ENCODE peak calls at places on chromosomes 12 and 14, in six cellular contexts. One of them, this sample, is unnamed.

GRCh38 chr14:94110552-94111181 is at the start of gene IFI27:
- DNase-seq in IMR-90: peak
- DNase-seq in H1: no peak
- DNase-seq in H9: peak
- DNase-seq in mesenchymal stem cell: no peak
- DNase-seq in mesendoderm: no peak
- DNase-seq in this sample: no peak

GRCh38 chr14:62710811-62711210 is 334.4 kb downstream of the KCNH5 start:
- DNase-seq in IMR-90: no peak
- DNase-seq in H1: no peak
- DNase-seq in H9: no peak
- DNase-seq in mesenchymal stem cell: no peak
- DNase-seq in mesendoderm: no peak
- DNase-seq in this sample: no peak

GRCh38 chr12:11227373-11227772 is 40.6 kb upstream of the TAS2R42 start:
- DNase-seq in IMR-90: no peak
- DNase-seq in H1: no peak
- DNase-seq in H9: no peak
- DNase-seq in mesenchymal stem cell: no peak
- DNase-seq in mesendoderm: no peak
- DNase-seq in this sample: no peak

GRCh38 chr14:91872011-91872476 is 4.7 kb upstream of the TC2N start:
- DNase-seq in IMR-90: no peak
- DNase-seq in H1: no peak
- DNase-seq in H9: no peak
- DNase-seq in mesenchymal stem cell: peak
- DNase-seq in mesendoderm: no peak
- DNase-seq in this sample: no peak

GRCh38 chr12:9779209-9779608 is 18.5 kb upstream of the CD69 start:
- DNase-seq in IMR-90: no peak
- DNase-seq in H1: no peak
- DNase-seq in H9: no peak
- DNase-seq in mesenchymal stem cell: no peak
- DNase-seq in mesendoderm: no peak
- DNase-seq in this sample: no peak

GRCh38 chr12:50842637-50843493 is at the start of gene TMPRSS12:
- DNase-seq in IMR-90: no peak
- DNase-seq in H1: peak
- DNase-seq in H9: peak
- DNase-seq in mesenchymal stem cell: no peak
- DNase-seq in mesendoderm: peak
- DNase-seq in this sample: no peak

GRCh38 chr12:114400925-114401324 is 5.0 kb downstream of the TBX5 start:
- DNase-seq in IMR-90: peak
- DNase-seq in H1: no peak
- DNase-seq in H9: no peak
- DNase-seq in mesenchymal stem cell: no peak
- DNase-seq in mesendoderm: peak
- DNase-seq in this sample: peak

GRCh38 chr12:113852273-113852672 is 113.9 kb downstream of the RBM19 start:
- DNase-seq in IMR-90: no peak
- DNase-seq in H1: no peak
- DNase-seq in H9: no peak
- DNase-seq in mesenchymal stem cell: no peak
- DNase-seq in mesendoderm: no peak
- DNase-seq in this sample: no peak

GRCh38 chr12:5525783-5526367 is 94.0 kb downstream of the NTF3 start:
- DNase-seq in IMR-90: no peak
- DNase-seq in H1: peak
- DNase-seq in H9: no peak
- DNase-seq in mesenchymal stem cell: no peak
- DNase-seq in mesendoderm: no peak
- DNase-seq in this sample: no peak

GRCh38 chr14:23695220-23695999 is 59.2 kb downstream of the DHRS2 start:
- DNase-seq in IMR-90: no peak
- DNase-seq in H1: peak
- DNase-seq in H9: peak
- DNase-seq in mesenchymal stem cell: no peak
- DNase-seq in mesendoderm: peak
- DNase-seq in this sample: peak

GRCh38 chr14:23512156-23512555 is 39.4 kb downstream of the ZFHX2 start:
- DNase-seq in IMR-90: no peak
- DNase-seq in H1: no peak
- DNase-seq in H9: no peak
- DNase-seq in mesenchymal stem cell: no peak
- DNase-seq in mesendoderm: no peak
- DNase-seq in this sample: no peak

GRCh38 chr12:95974358-95974757 is 21.8 kb downstream of the HAL start:
- DNase-seq in IMR-90: no peak
- DNase-seq in H1: no peak
- DNase-seq in H9: no peak
- DNase-seq in mesenchymal stem cell: no peak
- DNase-seq in mesendoderm: no peak
- DNase-seq in this sample: no peak

DNA sequence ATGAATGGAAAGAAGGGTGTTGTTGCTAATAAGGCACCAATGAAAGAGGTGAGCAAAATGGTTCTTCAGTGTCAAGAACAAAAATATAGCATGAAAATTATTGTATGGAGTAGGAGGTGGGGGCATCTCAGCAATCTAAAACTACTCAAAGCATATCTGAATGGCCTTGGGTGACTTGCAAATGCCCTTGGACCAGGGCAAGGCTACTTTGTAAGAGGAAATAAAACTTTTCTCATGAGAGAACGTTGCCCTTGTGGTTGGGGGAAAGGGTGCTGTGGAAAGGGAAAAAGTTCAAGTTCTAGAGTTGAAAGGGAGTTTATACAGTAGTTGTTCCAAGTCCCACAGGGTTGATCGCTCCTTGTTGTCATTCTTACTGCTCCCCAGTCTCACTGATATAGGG is 270.6 kb downstream of the DUSP6 start:
- DNase-seq in IMR-90: no peak
- DNase-seq in H1: no peak
- DNase-seq in H9: no peak
- DNase-seq in mesenchymal stem cell: no peak
- DNase-seq in mesendoderm: no peak
- DNase-seq in this sample: no peak
- H2BK15ac ChIP-seq in IMR-90: peak
- H2BK15ac ChIP-seq in H1: no peak
- H2BK15ac ChIP-seq in H9: no peak
- H2BK15ac ChIP-seq in mesenchymal stem cell: no peak
- H2BK15ac ChIP-seq in mesendoderm: no peak
- H2BK15ac ChIP-seq in this sample: no peak

GRCh38 chr12:26791328-26791791 is 41.6 kb downstream of the ITPR2 start:
- DNase-seq in IMR-90: peak
- DNase-seq in H1: no peak
- DNase-seq in H9: no peak
- DNase-seq in mesenchymal stem cell: peak
- DNase-seq in mesendoderm: no peak
- DNase-seq in this sample: no peak

GRCh38 chr12:26790645-26790994 is 42.4 kb downstream of the ITPR2 start:
- DNase-seq in IMR-90: no peak
- DNase-seq in H1: no peak
- DNase-seq in H9: no peak
- DNase-seq in mesenchymal stem cell: no peak
- DNase-seq in mesendoderm: no peak
- DNase-seq in this sample: no peak

GRCh38 chr12:26787125-26787495 is 45.9 kb downstream of the ITPR2 start:
- DNase-seq in IMR-90: peak
- DNase-seq in H1: no peak
- DNase-seq in H9: no peak
- DNase-seq in mesenchymal stem cell: peak
- DNase-seq in mesendoderm: peak
- DNase-seq in this sample: no peak

GRCh38 chr12:26786491-26787124 is 46.4 kb downstream of the ITPR2 start:
- DNase-seq in IMR-90: peak
- DNase-seq in H1: no peak
- DNase-seq in H9: no peak
- DNase-seq in mesenchymal stem cell: no peak
- DNase-seq in mesendoderm: no peak
- DNase-seq in this sample: no peak

GRCh38 chr12:26789731-26790644 is 43.0 kb downstream of the ITPR2 start:
- DNase-seq in IMR-90: peak
- DNase-seq in H1: no peak
- DNase-seq in H9: no peak
- DNase-seq in mesenchymal stem cell: peak
- DNase-seq in mesendoderm: no peak
- DNase-seq in this sample: no peak
- H2BK15ac ChIP-seq in IMR-90: no peak
- H2BK15ac ChIP-seq in H1: no peak
- H2BK15ac ChIP-seq in H9: no peak
- H2BK15ac ChIP-seq in mesenchymal stem cell: no peak
- H2BK15ac ChIP-seq in mesendoderm: no peak
- H2BK15ac ChIP-seq in this sample: no peak

GRCh38 chr12:102871014-102871413 is 46.0 kb downstream of the PAH start:
- DNase-seq in IMR-90: no peak
- DNase-seq in H1: no peak
- DNase-seq in H9: no peak
- DNase-seq in mesenchymal stem cell: no peak
- DNase-seq in mesendoderm: no peak
- DNase-seq in this sample: no peak
- H2BK15ac ChIP-seq in IMR-90: no peak
- H2BK15ac ChIP-seq in H1: no peak
- H2BK15ac ChIP-seq in H9: no peak
- H2BK15ac ChIP-seq in mesenchymal stem cell: no peak
- H2BK15ac ChIP-seq in mesendoderm: no peak
- H2BK15ac ChIP-seq in this sample: no peak

DNA sequence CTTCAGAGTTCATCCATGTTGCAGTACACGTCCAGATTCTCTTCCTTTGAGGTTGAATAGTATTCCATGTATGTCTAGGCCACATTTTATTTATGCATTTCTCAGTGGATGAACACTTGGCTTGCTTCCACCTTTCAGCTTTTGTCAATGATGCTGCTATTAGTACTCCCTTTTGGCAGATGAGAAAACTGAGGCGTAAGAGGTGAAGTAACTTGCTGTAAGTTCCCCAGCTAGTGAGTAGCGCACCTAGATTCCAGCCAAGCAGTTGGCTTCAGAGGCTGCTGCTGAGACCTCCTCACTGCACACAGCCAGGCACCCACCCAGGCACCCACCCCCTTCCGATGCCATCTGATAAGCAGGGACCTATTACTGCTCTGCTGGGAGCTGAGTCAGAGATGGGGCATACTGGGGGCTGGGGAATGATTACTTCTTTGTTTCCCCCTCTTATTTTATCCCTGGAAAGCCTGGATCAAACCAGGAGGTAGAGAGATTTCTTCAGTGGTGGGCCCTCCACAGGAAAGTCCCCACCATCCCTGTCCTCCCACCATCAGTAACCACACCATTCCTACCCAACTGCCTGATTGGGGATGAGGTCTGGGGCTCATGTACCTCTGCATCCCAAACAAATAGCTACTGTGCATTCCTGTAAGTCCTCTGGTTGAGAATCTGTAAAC is 234.6 kb downstream of the PCNX1 start:
- DNase-seq in IMR-90: peak
- DNase-seq in H1: no peak
- DNase-seq in H9: no peak
- DNase-seq in mesenchymal stem cell: peak
- DNase-seq in mesendoderm: no peak
- DNase-seq in this sample: no peak
- H2BK15ac ChIP-seq in IMR-90: peak
- H2BK15ac ChIP-seq in H1: no peak
- H2BK15ac ChIP-seq in H9: no peak
- H2BK15ac ChIP-seq in mesenchymal stem cell: no peak
- H2BK15ac ChIP-seq in mesendoderm: no peak
- H2BK15ac ChIP-seq in this sample: no peak

GRCh38 chr14:105102893-105103292 is 37.7 kb upstream of the GPR132 start:
- DNase-seq in IMR-90: no peak
- DNase-seq in H1: no peak
- DNase-seq in H9: no peak
- DNase-seq in mesenchymal stem cell: no peak
- DNase-seq in mesendoderm: no peak
- DNase-seq in this sample: no peak
- H2BK15ac ChIP-seq in IMR-90: no peak
- H2BK15ac ChIP-seq in H1: no peak
- H2BK15ac ChIP-seq in H9: no peak
- H2BK15ac ChIP-seq in mesenchymal stem cell: no peak
- H2BK15ac ChIP-seq in mesendoderm: no peak
- H2BK15ac ChIP-seq in this sample: no peak

This sample was measured in neuronal stem cell.